ENCODE peak calls at places on chromosomes 12 and 14, in seven cellular contexts. A is IMR-90, X is neuronal stem cell, Q is H1, G is mesendoderm, K is H9, J is trophoblast cell. D is an unnamed sample.
A peak's percentile ranks its signal among the peaks of the same experiment; 100 is the strongest.

GRCh38 chr14:38290601-38291190 is 34.8 kb upstream of the CLEC14A start:
- DNase-seq in A (peak; percentile 98), X (no peak), Q (no peak), G (no peak), K (no peak), J (peak; percentile 14), D (peak; percentile 96)

GRCh38 chr12:29329411-29329810 is 51.6 kb downstream of the ERGIC2 start:
- DNase-seq in A (no peak), X (no peak), Q (no peak), G (no peak), K (no peak), J (no peak), D (no peak)

GRCh38 chr14:64767215-64767964 is 63.2 kb downstream of the PLEKHG3 start:
- DNase-seq in A (no peak), X (no peak), Q (no peak), G (no peak), K (no peak), J (no peak), D (no peak)

GRCh38 chr12:47876404-47876960 is 28.3 kb downstream of the VDR start:
- DNase-seq in A (no peak), X (no peak), Q (no peak), G (no peak), K (no peak), J (peak; percentile 63), D (no peak)

GRCh38 chr14:96204151-96205058 is at the start of gene BDKRB2:
- DNase-seq in A (peak; percentile 92), X (peak; percentile 62), Q (peak; percentile 17), G (peak; percentile 89), K (peak; percentile 81), J (peak; percentile 72), D (peak; percentile 92)

GRCh38 chr14:98227000-98227726 is 1044.8 kb downstream of the BCL11B start:
- DNase-seq in A (no peak), X (no peak), Q (no peak), G (no peak), K (no peak), J (no peak), D (no peak)

GRCh38 chr14:74630881-74631690 is 19.0 kb upstream of the LTBP2 start:
- DNase-seq in A (peak; percentile 69), X (no peak), Q (no peak), G (no peak), K (no peak), J (no peak), D (peak; percentile 85)

GRCh38 chr12:51593539-51593938 is 2.5 kb downstream of the SCN8A start:
- DNase-seq in A (peak; percentile 79), X (peak; percentile 46), Q (no peak), G (peak; percentile 32), K (no peak), J (peak; percentile 55), D (peak; percentile 67)

GRCh38 chr12:25436206-25436912 is 116.7 kb downstream of the LMNTD1 start:
- DNase-seq in A (peak; percentile 89), X (peak; percentile 52), Q (no peak), G (peak; percentile 75), K (peak; percentile 47), J (peak; percentile 84), D (peak; percentile 76)

GRCh38 chr12:50536831-50537537 is 32.2 kb downstream of the DIP2B start:
- DNase-seq in A (no peak), X (no peak), Q (no peak), G (no peak), K (no peak), J (no peak), D (no peak)

GRCh38 chr12:132735496-132735895 is 24.9 kb downstream of the PGAM5 start:
- DNase-seq in A (no peak), X (no peak), Q (no peak), G (no peak), K (no peak), J (no peak), D (no peak)

GRCh38 chr14:100592972-100593371 is 5.8 kb upstream of the BEGAIN start:
- DNase-seq in A (no peak), X (no peak), Q (no peak), G (no peak), K (no peak), J (no peak), D (no peak)

GRCh38 chr14:101600891-101601602 is 39.8 kb downstream of the DIO3 start:
- DNase-seq in A (no peak), X (no peak), Q (no peak), G (no peak), K (no peak), J (no peak), D (no peak)

GRCh38 chr12:79690606-79691298 is at the start of gene PAWR:
- DNase-seq in A (peak; percentile 66), X (peak; percentile 84), Q (peak; percentile 63), G (peak; percentile 94), K (peak; percentile 91), J (peak; percentile 83), D (peak; percentile 79)

GRCh38 chr14:39229601-39230110 is 4.1 kb upstream of the MIA2 start:
- DNase-seq in A (no peak), X (no peak), Q (no peak), G (no peak), K (no peak), J (no peak), D (no peak)

GRCh38 chr14:75184039-75184438 is 7.6 kb upstream of the TMED10 start:
- DNase-seq in A (no peak), X (no peak), Q (no peak), G (no peak), K (no peak), J (no peak), D (no peak)

GRCh38 chr12:3752096-3752709 is 706 bp downstream of the CRACR2A start:
- DNase-seq in A (no peak), X (no peak), Q (no peak), G (peak; percentile 35), K (peak; percentile 29), J (peak; percentile 7), D (peak; percentile 24)

GRCh38 chr12:28130234-28130624 is 60.0 kb upstream of the CCDC91 start:
- DNase-seq in A (no peak), X (no peak), Q (no peak), G (no peak), K (no peak), J (no peak), D (no peak)

GRCh38 chr12:109387425-109388166 is 39.9 kb downstream of the MYO1H start:
- DNase-seq in A (peak; percentile 13), X (no peak), Q (no peak), G (peak; percentile 56), K (peak; percentile 40), J (peak; percentile 72), D (peak; percentile 39)

GRCh38 chr12:47207829-47208248 is 128.1 kb upstream of the AMIGO2 start:
- DNase-seq in A (no peak), X (no peak), Q (no peak), G (no peak), K (no peak), J (no peak), D (no peak)

GRCh38 chr12:17992002-17992656 is 97.9 kb downstream of the RERGL start:
- DNase-seq in A (peak; percentile 7), X (peak; percentile 37), Q (no peak), G (peak; percentile 49), K (no peak), J (peak; percentile 71), D (peak; percentile 30)

GRCh38 chr12:39235990-39236767 is 206.7 kb downstream of the KIF21A start:
- DNase-seq in A (no peak), X (no peak), Q (no peak), G (no peak), K (no peak), J (no peak), D (peak; percentile 91)

GRCh38 chr12:15541996-15542631 is 219.8 kb downstream of the PTPRO start:
- DNase-seq in A (no peak), X (no peak), Q (no peak), G (no peak), K (no peak), J (no peak), D (no peak)

GRCh38 chr14:96639550-96639949 is 137.4 kb downstream of the PAPOLA start:
- DNase-seq in A (no peak), X (no peak), Q (no peak), G (no peak), K (no peak), J (no peak), D (no peak)

GRCh38 chr14:37384870-37385596 is 187.3 kb downstream of the MIPOL1 start:
- DNase-seq in A (no peak), X (no peak), Q (no peak), G (no peak), K (no peak), J (no peak), D (no peak)

GRCh38 chr14:103385994-103386491 is 828 bp downstream of the MARK3 start:
- DNase-seq in A (peak; percentile 31), X (no peak), Q (no peak), G (peak; percentile 46), K (no peak), J (peak; percentile 56), D (peak; percentile 63)

GRCh38 chr14:103386632-103387329 is 1.6 kb downstream of the MARK3 start:
- DNase-seq in A (peak; percentile 35), X (no peak), Q (no peak), G (peak; percentile 37), K (no peak), J (no peak), D (peak; percentile 49)

GRCh38 chr14:103384450-103385152 is 614 bp upstream of the MARK3 start:
- DNase-seq in A (no peak), X (no peak), Q (no peak), G (no peak), K (no peak), J (peak; percentile 65), D (no peak)

GRCh38 chr14:103382375-103382774 is 2.8 kb upstream of the MARK3 start:
- DNase-seq in A (peak; percentile 71), X (no peak), Q (no peak), G (no peak), K (no peak), J (peak; percentile 31), D (peak; percentile 95)

GRCh38 chr14:103385153-103385993 is at the start of gene MARK3:
- DNase-seq in A (peak; percentile 95), X (peak; percentile 95), Q (peak; percentile 83), G (peak; percentile 98), K (peak; percentile 98), J (peak; percentile 98), D (peak; percentile 98)
- H2BK5ac ChIP-seq in A (peak within 1 kb of the TSS; percentile 86), X (peak within 1 kb of the TSS; percentile 99), Q (peak within 1 kb of the TSS; percentile 88), G (peak within 1 kb of the TSS; percentile 59), K (no peak within 1 kb of the TSS), J (peak within 1 kb of the TSS; percentile 90), D (peak within 1 kb of the TSS; percentile 71)

GRCh38 chr12:130258863-130259262 is 78.8 kb upstream of the PIWIL1 start:
- DNase-seq in A (no peak), X (no peak), Q (no peak), G (no peak), K (no peak), J (no peak), D (no peak)
- H2BK5ac ChIP-seq in A (no peak overlapping the region), X (no peak overlapping the region), Q (no peak overlapping the region), G (no peak overlapping the region), K (no peak overlapping the region), J (no peak overlapping the region), D (no peak overlapping the region)

GRCh38 chr12:49259452-49259851 is 5.4 kb upstream of the TUBA1C start:
- DNase-seq in A (no peak), X (no peak), Q (no peak), G (no peak), K (no peak), J (peak; percentile 84), D (no peak)
- H2BK5ac ChIP-seq in A (peak overlapping the region; percentile 93), X (no peak overlapping the region), Q (no peak overlapping the region), G (no peak overlapping the region), K (no peak overlapping the region), J (no peak overlapping the region), D (no peak overlapping the region)

DNA sequence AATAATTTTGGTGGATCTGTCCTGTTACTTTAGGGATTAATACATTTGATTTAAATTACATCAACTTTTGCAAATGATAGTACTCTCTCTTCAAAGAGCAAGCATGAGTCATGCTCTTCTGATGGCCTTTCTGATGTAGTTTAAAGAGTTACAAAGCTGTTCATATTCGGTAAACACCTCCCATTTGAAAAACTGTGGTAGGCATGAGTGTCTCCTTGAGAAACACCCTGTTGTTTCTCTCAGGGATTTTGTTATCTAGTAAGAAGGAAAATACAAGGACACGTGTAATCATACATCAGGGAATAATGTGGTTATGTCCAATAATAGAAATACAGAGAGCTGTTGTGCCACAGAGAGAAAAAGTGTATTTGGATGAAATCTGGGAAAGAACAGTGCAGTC is 53.3 kb upstream of the E2F7 start:
- DNase-seq in A (peak; percentile 53), X (no peak), Q (no peak), G (no peak), K (no peak), J (no peak), D (peak; percentile 55)
- H2BK5ac ChIP-seq in A (peak overlapping the region; percentile 26), X (no peak overlapping the region), Q (no peak overlapping the region), G (no peak overlapping the region), K (no peak overlapping the region), J (no peak overlapping the region), D (no peak overlapping the region)